ENCODE peak calls at places on chromosomes 16 and 17, in four cellular contexts. A is psoas muscle, N is left lung, Y is dorsolateral prefrontal cortex. E is an unnamed sample.

GRCh38 chr17:67879662-67880061 is 54.4 kb downstream of the BPTF start:
- DNase-seq in A (no peak), N (no peak), Y (no peak), E (no peak)

GRCh38 chr16:30985401-30986128 is 558 bp downstream of the HSD3B7 start:
- DNase-seq in A (peak), N (no peak), Y (no peak), E (no peak)

GRCh38 chr16:83958137-83958810 is 5.2 kb downstream of the OSGIN1 start:
- DNase-seq in A (no peak), N (peak), Y (no peak), E (no peak)

GRCh38 chr17:59783221-59784016 is 76.0 kb downstream of the VMP1 start:
- DNase-seq in A (no peak), N (no peak), Y (no peak), E (no peak)

GRCh38 chr17:46832945-46833839 is 14.7 kb upstream of the WNT3 start:
- DNase-seq in A (no peak), N (no peak), Y (no peak), E (no peak)

GRCh38 chr17:39283896-39284295 is 58.2 kb upstream of the STAC2 start:
- DNase-seq in A (no peak), N (no peak), Y (no peak), E (no peak)

GRCh38 chr17:33056392-33057146 is 64.9 kb downstream of the SPACA3 start:
- DNase-seq in A (no peak), N (no peak), Y (no peak), E (no peak)

GRCh38 chr16:27197004-27197403 is 6.3 kb upstream of the KDM8 start:
- DNase-seq in A (no peak), N (no peak), Y (no peak), E (no peak)

GRCh38 chr16:89393731-89394406 is 96.5 kb downstream of the ANKRD11 start:
- DNase-seq in A (peak), N (no peak), Y (no peak), E (no peak)
- H3K27ac ChIP-seq in A (peak), N (no peak), Y (no peak), E (peak)

GRCh38 chr17:1179112-1179634 is 608 bp downstream of the ABR start:
- DNase-seq in A (no peak), N (no peak), Y (no peak), E (no peak)

GRCh38 chr17:1180958-1181768 is 1.4 kb upstream of the ABR start:
- DNase-seq in A (no peak), N (peak), Y (no peak), E (no peak)

GRCh38 chr17:1181769-1182137 is 2.0 kb upstream of the ABR start:
- DNase-seq in A (no peak), N (no peak), Y (no peak), E (no peak)

GRCh38 chr17:1179635-1180433 is at the start of gene ABR:
- DNase-seq in A (peak), N (peak), Y (no peak), E (peak)

GRCh38 chr17:1180434-1180742 is 607 bp upstream of the ABR start:
- DNase-seq in A (no peak), N (no peak), Y (no peak), E (no peak)
- H3K27ac ChIP-seq in A (no peak), N (no peak), Y (peak), E (peak)

DNA sequence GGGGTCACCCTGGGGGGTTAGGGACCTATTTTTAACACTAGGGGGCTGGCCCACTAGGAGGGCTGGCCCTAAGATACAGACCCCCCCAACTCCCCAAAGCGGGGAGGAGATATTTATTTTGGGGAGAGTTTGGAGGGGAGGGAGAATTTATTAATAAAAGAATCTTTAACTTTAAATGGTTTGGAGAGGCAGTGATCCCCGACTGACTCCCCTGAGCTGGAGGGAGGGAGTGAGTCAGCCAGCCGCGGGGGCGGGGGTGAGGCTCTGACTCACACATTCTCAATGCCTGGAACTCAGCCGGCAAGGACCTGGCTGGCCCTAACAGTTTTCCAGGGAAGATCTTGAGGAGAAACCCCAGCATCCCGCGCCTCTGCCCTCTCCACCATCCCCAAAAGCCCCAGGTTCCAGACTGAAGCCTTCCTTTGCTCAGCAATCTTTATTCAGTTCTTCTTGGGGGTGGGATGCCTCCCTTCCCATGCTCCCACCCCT is 1.5 kb downstream of the HCFC1R1 start:
- DNase-seq in A (peak), N (peak), Y (peak), E (peak)
- H3K27ac ChIP-seq in A (peak), N (peak), Y (peak), E (peak)

DNA sequence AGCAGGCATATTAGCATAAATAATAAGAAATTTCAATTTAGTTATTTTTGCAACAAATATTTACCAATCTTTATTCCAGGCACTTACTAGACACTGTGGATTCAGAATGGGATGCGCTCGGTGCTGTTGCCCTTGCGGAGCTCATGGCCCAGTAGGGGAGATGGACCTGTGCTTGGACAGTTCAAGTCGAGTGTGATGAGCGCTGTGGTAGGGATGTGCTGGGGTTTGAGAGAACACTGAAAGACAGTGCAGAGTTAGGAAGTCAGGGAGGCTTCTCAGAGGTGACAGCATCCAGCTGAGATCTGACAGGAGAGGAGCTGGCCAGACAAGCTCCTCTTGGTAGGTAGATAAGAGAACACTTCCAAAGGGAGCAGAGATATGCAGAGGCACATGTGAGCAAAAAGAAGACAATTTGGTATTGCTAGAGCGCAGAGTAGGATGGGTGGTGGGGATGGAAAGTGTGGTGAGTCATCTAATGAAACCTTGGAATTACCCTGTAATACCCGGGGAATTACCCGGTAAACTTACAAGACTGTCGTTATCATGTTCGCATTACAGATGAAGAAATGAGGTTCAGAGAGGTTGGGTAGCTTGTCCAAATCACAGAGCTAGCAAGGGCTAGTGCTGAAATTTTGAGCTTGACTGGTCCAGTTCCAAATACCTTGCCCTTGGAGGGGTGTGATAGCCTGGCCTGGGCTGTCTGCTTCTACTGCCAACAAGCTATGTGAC is 298.1 kb upstream of the N4BP1 start:
- DNase-seq in A (no peak), N (no peak), Y (no peak), E (no peak)
- H3K27ac ChIP-seq in A (no peak), N (no peak), Y (no peak), E (no peak)

DNA sequence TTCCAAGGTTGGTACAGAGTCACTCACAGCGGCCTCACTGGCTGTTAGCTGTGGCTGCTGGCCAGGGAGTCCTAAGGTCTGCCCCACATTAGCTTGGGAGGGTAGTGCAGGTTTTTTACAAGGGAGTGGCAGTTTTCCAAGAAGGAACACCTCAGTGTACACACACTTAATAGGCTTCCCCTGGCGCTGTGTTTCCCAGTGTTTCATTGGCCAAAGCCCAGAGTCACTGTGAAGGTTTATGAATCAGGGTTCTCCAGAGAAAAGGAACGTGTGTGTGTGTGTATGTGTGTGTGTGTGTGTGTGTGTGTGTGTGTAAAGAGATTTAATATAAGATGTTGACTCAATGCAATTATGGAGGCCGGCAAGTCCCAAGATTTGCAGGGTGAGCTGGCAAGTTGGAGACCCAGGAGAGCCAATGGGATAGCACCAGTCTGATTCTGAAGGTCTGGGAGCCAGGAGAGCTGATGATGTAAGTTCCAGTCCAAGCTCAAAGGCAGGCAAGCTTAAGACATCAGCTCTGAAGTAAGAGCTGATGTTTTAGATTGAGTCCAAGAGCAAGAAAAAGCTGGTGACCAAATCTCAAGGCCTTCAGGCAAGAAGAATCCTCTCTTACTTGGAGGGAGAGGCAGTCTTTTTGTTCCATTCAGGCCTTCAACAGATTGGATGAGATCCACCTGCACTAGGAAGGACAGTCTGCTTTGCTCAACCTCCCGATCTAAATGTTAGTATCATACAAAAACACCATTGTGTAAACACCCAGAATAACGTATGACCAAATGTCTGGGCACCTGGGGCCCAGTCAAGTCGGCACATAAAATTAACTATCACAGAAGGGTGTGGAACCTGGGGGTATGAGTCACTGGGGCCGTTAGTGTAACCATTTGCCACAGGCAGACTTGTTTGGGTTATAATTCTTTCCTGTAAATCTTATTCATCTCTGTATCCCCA is 206.8 kb downstream of the PRKCA start:
- DNase-seq in A (no peak), N (no peak), Y (no peak), E (no peak)
- H3K27ac ChIP-seq in A (peak), N (peak), Y (no peak), E (no peak)

DNA sequence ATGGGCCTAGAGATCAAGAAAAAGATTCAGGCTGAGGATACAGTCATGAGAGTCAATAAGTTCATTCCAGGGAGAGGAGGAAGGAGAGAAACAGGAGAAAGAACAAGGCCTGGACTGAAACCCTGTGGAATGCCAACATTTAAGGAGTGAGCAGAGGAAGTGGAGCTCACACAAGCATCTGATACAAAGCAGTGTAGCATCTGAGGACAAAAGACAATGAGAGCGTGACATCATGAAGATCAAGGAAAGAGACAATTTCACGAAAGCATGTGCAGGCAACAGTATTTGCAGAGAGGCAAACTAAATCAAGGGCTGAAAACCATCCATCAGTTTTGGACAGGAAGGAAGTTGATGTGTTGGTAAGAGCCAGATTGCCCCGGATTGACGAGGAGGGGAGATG is 25.3 kb upstream of the SCNN1B start:
- DNase-seq in A (no peak), N (no peak), Y (no peak), E (no peak)
- H3K27ac ChIP-seq in A (no peak), N (no peak), Y (no peak), E (no peak)

DNA sequence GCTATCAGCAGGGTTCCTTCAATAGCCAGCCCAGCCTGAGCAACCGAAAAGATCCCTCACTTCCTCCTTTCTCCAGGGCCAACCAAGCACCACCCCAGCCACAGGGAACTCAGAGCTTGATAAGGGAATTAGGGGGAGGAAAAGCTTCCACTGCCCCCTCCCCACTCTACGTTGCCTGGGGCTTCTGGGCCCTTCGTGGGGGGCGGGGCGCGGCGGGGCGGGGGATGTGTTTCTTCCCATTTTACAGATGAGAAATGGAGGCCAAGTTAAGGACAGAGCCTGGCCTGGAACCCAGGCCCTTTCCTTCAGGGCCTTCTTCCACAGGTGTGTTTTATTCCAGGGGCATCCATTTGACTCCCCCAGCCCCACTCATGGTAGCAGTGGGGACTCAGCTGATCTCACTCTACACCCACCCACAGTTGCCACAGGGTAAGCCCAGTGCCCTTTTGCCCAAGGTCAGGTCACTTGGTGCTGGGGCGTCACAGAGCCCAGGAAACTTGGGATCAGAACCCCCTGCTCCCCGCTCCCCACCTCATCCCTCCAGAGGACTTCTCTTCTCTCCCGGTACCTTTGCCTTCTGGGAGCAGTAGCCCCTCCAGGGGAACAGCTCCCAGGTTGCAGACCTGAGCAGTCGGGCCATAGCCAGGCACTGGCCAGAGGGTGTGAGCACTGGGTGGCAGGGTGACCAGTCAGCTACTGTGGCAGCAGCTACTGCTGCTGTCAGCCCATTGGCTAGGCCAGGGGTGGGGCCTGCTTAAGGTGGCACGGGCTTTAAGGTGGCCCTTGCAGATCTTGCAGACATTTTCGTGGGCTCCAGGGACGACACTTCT is at the start of gene LDHD:
- DNase-seq in A (peak), N (peak), Y (peak), E (peak)
- H3K27ac ChIP-seq in A (peak), N (peak), Y (peak), E (peak)

GRCh38 chr17:55451758-55452468 is 30.3 kb upstream of the MMD start:
- DNase-seq in A (no peak), N (no peak), Y (no peak), E (no peak)
- H3K27ac ChIP-seq in A (peak), N (peak), Y (no peak), E (no peak)